ENCODE peak calls at places on chromosomes 3 and 15, in ten cellular contexts. J, H, Q, F, A, D, P, W, M and B are unnamed samples.

GRCh38 chr3:123559040-123559861 is 25.6 kb downstream of the HACD2 start:
- DNase-seq in P (peak), H (no peak), F (peak), Q (peak), W (no peak), D (peak), J (peak), A (no peak), M (no peak), B (peak)

GRCh38 chr15:73996939-73997338 is 2.4 kb downstream of the PML start:
- DNase-seq in M (no peak), W (no peak), J (no peak), Q (peak), A (no peak), D (no peak), F (peak), P (peak), H (no peak), B (no peak)

GRCh38 chr15:64944961-64945360 is 33.3 kb downstream of the ANKDD1A start:
- DNase-seq in P (no peak), M (no peak), A (no peak), H (no peak), F (no peak), D (no peak), W (no peak), J (no peak), Q (no peak), B (no peak)

GRCh38 chr3:111610612-111611054 is 15.5 kb upstream of the ZBED2 start:
- DNase-seq in D (no peak), W (no peak), F (no peak), P (no peak), M (no peak), A (peak), H (no peak), Q (no peak), J (peak), B (no peak)

GRCh38 chr15:55289011-55289572 is 521 bp downstream of the RAB27A start:
- DNase-seq in A (peak), W (no peak), J (peak), M (peak), Q (no peak), D (peak), P (no peak), H (no peak), F (peak), B (peak)

GRCh38 chr3:107284570-107284969 is 92.7 kb upstream of the CCDC54 start:
- DNase-seq in W (no peak), A (no peak), M (no peak), F (no peak), D (no peak), P (no peak), H (no peak), J (no peak), Q (no peak), B (no peak)

GRCh38 chr3:194187543-194187942 is 51.6 kb downstream of the HES1 start:
- DNase-seq in Q (no peak), A (no peak), J (no peak), M (no peak), F (no peak), W (no peak), P (no peak), D (no peak), H (no peak), B (no peak)

GRCh38 chr15:98954411-98954810 is 53.2 kb downstream of the PGPEP1L start:
- DNase-seq in W (no peak), J (no peak), P (peak), Q (no peak), A (no peak), H (peak), M (peak), D (no peak), F (peak), B (no peak)

GRCh38 chr3:115401891-115402501 is 221.3 kb upstream of the GAP43 start:
- DNase-seq in W (no peak), M (no peak), D (no peak), F (peak), Q (no peak), J (no peak), H (no peak), P (no peak), A (no peak), B (no peak)

GRCh38 chr3:99823723-99824711 is 6.4 kb downstream of the CMSS1 start:
- DNase-seq in W (no peak), J (no peak), D (no peak), Q (no peak), F (no peak), H (no peak), A (no peak), P (no peak), M (no peak), B (peak)